ENCODE peak calls at places on chromosomes 3 and 15, in ten cellular contexts. S is colonic mucosa; W is GM23338; D is foreskin keratinocyte; H is pancreas; C is fibroblast of lung; V is GM13976; Y is CD8-positive, alpha-beta T cell; Q is AG10803; L is nephron progenitor cell. K is an unnamed sample.

GRCh38 chr15:47288794-47289193 is 428.5 kb upstream of the SEMA6D start:
- DNase-seq in V (no peak), W (no peak), Y (no peak), H (no peak), Q (no peak), D (no peak), C (no peak), S (no peak), L (no peak), K (no peak)

GRCh38 chr3:18424862-18425640 is at the start of gene SATB1:
- DNase-seq in S (peak), H (peak), Q (peak), D (no peak), L (peak), C (peak), W (peak), V (peak), Y (peak), K (no peak)

GRCh38 chr3:29639621-29640290 is 358.9 kb downstream of the RBMS3 start:
- DNase-seq in V (no peak), Q (peak), H (no peak), S (no peak), C (peak), W (no peak), L (no peak), Y (no peak), D (peak), K (no peak)

GRCh38 chr15:47410243-47410642 is 307.1 kb upstream of the SEMA6D start:
- DNase-seq in V (no peak), L (no peak), W (no peak), Y (no peak), H (no peak), Q (no peak), D (no peak), C (no peak), S (no peak), K (no peak)

GRCh38 chr15:33068007-33068441 is 126.5 kb downstream of the FMN1 start:
- DNase-seq in W (peak), Q (peak), L (peak), Y (peak), C (no peak), V (no peak), S (peak), H (peak), D (peak), K (no peak)

GRCh38 chr3:124860599-124860998 is 26.6 kb downstream of the ITGB5 start:
- DNase-seq in W (no peak), Q (peak), V (no peak), H (no peak), C (peak), D (peak), Y (no peak), S (peak), L (no peak), K (peak)

GRCh38 chr15:94230886-94231727 is at the start of gene MCTP2:
- DNase-seq in D (peak), S (peak), Q (peak), C (peak), L (peak), H (peak), Y (peak), V (peak), W (peak), K (peak)

GRCh38 chr3:151974067-151974466 is 100.6 kb downstream of the SUCNR1 start:
- DNase-seq in C (peak), Q (peak), W (no peak), V (no peak), H (no peak), S (no peak), L (no peak), D (no peak), Y (no peak), K (no peak)

GRCh38 chr15:39444729-39445470 is 136.0 kb upstream of the THBS1 start:
- DNase-seq in W (peak), D (no peak), L (no peak), Y (no peak), C (no peak), H (no peak), S (no peak), V (no peak), Q (no peak), K (no peak)

GRCh38 chr3:189038773-189039720 is 132.7 kb upstream of the TPRG1 start:
- DNase-seq in W (no peak), D (no peak), S (no peak), Q (no peak), C (no peak), Y (no peak), H (no peak), L (no peak), V (no peak), K (no peak)

GRCh38 chr3:126750760-126751129 is 46.7 kb downstream of the CHCHD6 start:
- DNase-seq in V (no peak), C (no peak), L (peak), D (no peak), W (peak), S (no peak), H (no peak), Q (no peak), Y (no peak), K (no peak)

GRCh38 chr15:36885709-36886108 is 214.6 kb downstream of the MEIS2 start:
- DNase-seq in D (no peak), C (peak), S (no peak), Q (no peak), H (no peak), Y (no peak), V (no peak), L (no peak), W (no peak), K (no peak)

GRCh38 chr3:141262306-141262705 is 30.7 kb downstream of the PXYLP1 start:
- DNase-seq in Q (peak), V (no peak), C (peak), W (no peak), D (no peak), H (no peak), Y (no peak), L (no peak), S (no peak), K (no peak)

GRCh38 chr3:140432176-140432753 is 245.6 kb upstream of the TRIM42 start:
- DNase-seq in C (peak), L (peak), D (no peak), Y (no peak), V (no peak), S (no peak), W (no peak), Q (no peak), H (no peak), K (no peak)

GRCh38 chr3:118478706-118479276 is 555.9 kb downstream of the IGSF11 start:
- DNase-seq in V (no peak), S (no peak), L (no peak), Y (no peak), C (no peak), D (peak), Q (no peak), H (no peak), W (peak), K (no peak)

GRCh38 chr15:91318976-91319714 is 219.1 kb downstream of the SV2B start:
- DNase-seq in S (no peak), C (no peak), H (no peak), Y (no peak), V (no peak), Q (no peak), D (no peak), W (no peak), L (no peak), K (no peak)

GRCh38 chr3:184576457-184577240 is 15.1 kb downstream of the EPHB3 start:
- DNase-seq in W (no peak), Q (no peak), L (no peak), C (no peak), V (no peak), S (no peak), H (no peak), D (no peak), Y (no peak), K (no peak)

GRCh38 chr3:32154180-32154579 is 47.8 kb downstream of the GPD1L start:
- DNase-seq in H (no peak), D (no peak), Q (no peak), S (no peak), V (no peak), C (no peak), W (peak), L (no peak), Y (no peak), K (no peak)
- TF ChIP-seq CTCF in H (no peak), D (peak), Q (peak), S (no peak), V (peak), C (no peak), W (peak), L (peak), Y (no peak), K (peak)

DNA sequence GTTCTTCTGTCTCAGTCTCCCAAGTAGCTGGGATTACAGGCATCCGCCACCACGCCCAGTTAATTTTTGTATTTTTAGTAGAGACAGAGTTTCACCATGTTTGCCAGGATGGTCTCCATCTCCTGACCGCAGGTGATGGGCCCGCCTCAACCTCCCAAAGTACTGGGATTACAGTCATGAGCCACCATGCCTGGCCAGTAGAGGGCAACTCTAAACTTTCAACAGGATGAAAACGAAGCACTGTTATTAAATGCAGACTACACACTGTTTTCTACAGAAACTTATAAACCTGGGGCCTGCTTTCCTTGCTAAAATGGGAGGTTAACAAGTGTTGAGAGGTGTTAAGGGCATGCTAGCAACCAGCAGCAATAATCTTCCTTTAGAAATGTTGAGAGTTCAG is 7.6 kb downstream of the ARPC4 start:
- DNase-seq in L (no peak), S (no peak), W (no peak), V (no peak), D (no peak), Q (no peak), Y (no peak), H (no peak), C (no peak), K (no peak)
- TF ChIP-seq CTCF in L (no peak), S (no peak), W (peak), V (no peak), D (peak), Q (peak), Y (no peak), H (no peak), C (no peak), K (peak)

GRCh38 chr3:100796556-100796955 is 87.3 kb downstream of the TFG start:
- DNase-seq in Y (no peak), D (no peak), C (peak), V (peak), W (peak), L (no peak), Q (peak), S (no peak), H (no peak), K (no peak)
- TF ChIP-seq CTCF in Y (no peak), D (peak), C (peak), V (no peak), W (peak), L (no peak), Q (peak), S (no peak), H (no peak), K (peak)

GRCh38 chr3:182671942-182672341 is 121.4 kb upstream of the ATP11B start:
- DNase-seq in Q (peak), S (no peak), C (peak), V (no peak), W (no peak), H (no peak), Y (no peak), D (no peak), L (no peak), K (no peak)
- TF ChIP-seq CTCF in Q (peak), S (no peak), C (no peak), V (no peak), W (no peak), H (no peak), Y (no peak), D (no peak), L (no peak), K (no peak)

GRCh38 chr15:83067638-83067962 is 548 bp upstream of the BTBD1 start:
- DNase-seq in D (no peak), H (no peak), S (no peak), L (no peak), C (no peak), V (no peak), W (no peak), Q (no peak), Y (no peak), K (no peak)

GRCh38 chr15:83065431-83065830 is 1.6 kb downstream of the BTBD1 start:
- DNase-seq in D (no peak), L (no peak), V (no peak), W (no peak), S (no peak), C (no peak), H (no peak), Q (peak), Y (no peak), K (no peak)

GRCh38 chr15:83068054-83068453 is 1.0 kb upstream of the BTBD1 start:
- DNase-seq in S (no peak), H (no peak), C (no peak), W (no peak), Q (no peak), L (no peak), V (no peak), D (no peak), Y (no peak), K (no peak)

GRCh38 chr15:83066034-83066760 is 855 bp downstream of the BTBD1 start:
- DNase-seq in V (no peak), Q (peak), L (peak), C (no peak), Y (peak), S (peak), D (no peak), W (no peak), H (no peak), K (no peak)

DNA sequence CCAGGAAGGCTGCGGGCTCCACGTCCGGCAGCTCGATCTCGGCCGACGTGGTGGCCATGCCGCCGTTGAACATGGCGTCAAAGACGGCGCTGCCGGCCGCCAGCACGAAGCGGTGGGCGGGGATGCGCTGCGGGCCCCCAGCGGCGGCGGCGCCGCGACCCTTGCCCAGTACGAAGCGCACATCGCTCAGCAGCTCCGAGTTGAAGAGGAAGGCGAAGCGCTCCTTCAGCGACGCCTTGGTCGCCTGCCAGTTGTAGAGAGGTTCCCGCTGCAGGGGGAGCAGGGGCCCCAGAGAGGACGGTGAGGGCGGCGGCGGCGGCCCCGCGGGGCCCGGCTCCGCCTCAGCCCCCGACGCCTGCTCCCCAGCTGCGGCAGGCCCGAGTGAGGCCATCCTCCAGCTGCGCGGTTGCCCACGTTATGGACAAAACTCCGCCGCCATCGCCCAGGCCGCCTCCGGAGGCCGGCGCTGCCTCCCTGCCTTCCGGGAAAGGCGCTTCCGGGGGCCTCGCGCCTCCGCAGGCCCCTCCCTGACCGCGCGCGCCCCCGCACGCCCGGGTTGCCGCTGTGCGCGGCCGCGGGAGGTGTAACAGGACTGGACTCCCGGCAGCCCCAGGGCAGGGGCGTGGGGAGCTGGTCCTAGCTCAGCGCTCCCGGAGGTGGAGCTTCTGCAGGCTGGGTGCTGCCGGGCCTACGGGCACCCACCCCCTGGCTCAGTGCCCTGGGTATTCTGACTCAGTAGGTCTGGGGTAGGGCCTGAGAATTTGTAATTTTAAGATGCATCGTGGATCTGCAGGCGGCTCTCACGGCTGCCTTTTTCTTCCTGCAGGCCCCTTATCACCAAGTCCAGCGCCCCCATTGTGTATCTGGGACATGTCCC is at the start of gene BTBD1:
- DNase-seq in H (peak), C (peak), S (peak), W (peak), L (peak), Q (peak), D (peak), V (peak), Y (peak), K (peak)
- TF ChIP-seq CTCF in H (no peak), C (no peak), S (no peak), W (peak), L (no peak), Q (peak), D (no peak), V (no peak), Y (no peak), K (peak)